ENCODE peak calls at places on chromosomes 1 and 21, in six cellular contexts. B is upper lobe of right lung; Q is breast epithelium; Z is CD8-positive, alpha-beta memory T cell; S is A549; C is CD8-positive, alpha-beta T cell. N is an unnamed sample.
A peak's percentile ranks its signal among the peaks of the same experiment; 100 is the strongest.

GRCh38 chr1:205567716-205568115 is 63.2 kb downstream of the CDK18 start:
- DNase-seq in Q (no peak), Z (no peak), C (no peak), S (no peak), B (peak; percentile 32), N (no peak)

GRCh38 chr21:35924714-35925301 is 135.5 kb downstream of the SETD4 start:
- DNase-seq in S (peak; percentile 21), Z (no peak), Q (no peak), B (no peak), C (no peak), N (no peak)

GRCh38 chr1:202623075-202623474 is 87.2 kb downstream of the SYT2 start:
- DNase-seq in Q (no peak), S (peak; percentile 31), C (no peak), Z (no peak), B (no peak), N (no peak)

GRCh38 chr1:81550753-81551152 is 250.0 kb upstream of the ADGRL2 start:
- DNase-seq in C (no peak), S (no peak), Q (peak; percentile 39), B (no peak), Z (no peak), N (no peak)

GRCh38 chr21:26850116-26850643 is 5.0 kb upstream of the ADAMTS1 start:
- DNase-seq in C (no peak), Z (no peak), Q (no peak), B (no peak), S (peak; percentile 27), N (no peak)

GRCh38 chr1:46520063-46520911 is 30.7 kb downstream of the DMBX1 start:
- DNase-seq in Z (no peak), S (peak; percentile 66), C (no peak), B (peak; percentile 76), Q (no peak), N (no peak)

GRCh38 chr1:214332950-214333798 is 52.2 kb downstream of the SMYD2 start:
- DNase-seq in Z (no peak), B (no peak), S (peak; percentile 39), Q (no peak), C (peak; percentile 13), N (no peak)

GRCh38 chr1:44707112-44707881 is 23.7 kb downstream of the RNU5D-1 start:
- DNase-seq in C (no peak), S (peak; percentile 70), B (no peak), Q (no peak), Z (no peak), N (no peak)

GRCh38 chr1:93471911-93472310 is 24.0 kb downstream of the FNBP1L start:
- DNase-seq in B (no peak), C (no peak), Q (no peak), S (no peak), Z (no peak), N (no peak)

GRCh38 chr21:19245188-19245580 is 841.6 kb upstream of the TMPRSS15 start:
- DNase-seq in C (no peak), B (no peak), Z (no peak), S (no peak), Q (no peak), N (no peak)

GRCh38 chr1:229159668-229160544 is 111.0 kb upstream of the RAB4A start:
- DNase-seq in C (no peak), B (no peak), Q (peak; percentile 39), Z (no peak), S (no peak), N (no peak)

GRCh38 chr1:201220388-201220715 is 29.7 kb downstream of the IGFN1 start:
- DNase-seq in S (no peak), C (no peak), Q (no peak), B (no peak), Z (no peak), N (no peak)

GRCh38 chr1:33418811-33419210 is 12.1 kb downstream of the PHC2 start:
- DNase-seq in S (no peak), C (no peak), Q (no peak), B (no peak), Z (no peak), N (no peak)

GRCh38 chr1:174262747-174263241 is 103.5 kb downstream of the RABGAP1L start:
- DNase-seq in S (peak; percentile 53), B (no peak), C (no peak), Q (peak; percentile 40), Z (no peak), N (peak; percentile 35)

GRCh38 chr1:114315601-114316000 is 161.9 kb upstream of the SYT6 start:
- DNase-seq in C (no peak), S (no peak), Z (no peak), B (no peak), Q (no peak), N (no peak)

GRCh38 chr1:115069186-115069585 is 20.1 kb downstream of the TSPAN2 start:
- DNase-seq in Z (no peak), C (no peak), Q (peak; percentile 61), S (no peak), B (no peak), N (no peak)

GRCh38 chr1:194629011-194629410 is 1442.6 kb upstream of the B3GALT2 start:
- DNase-seq in S (no peak), B (no peak), Z (no peak), C (no peak), Q (no peak), N (no peak)

GRCh38 chr1:88741413-88741812 is 57.3 kb downstream of the PKN2 start:
- DNase-seq in Z (no peak), B (no peak), S (no peak), Q (no peak), C (no peak), N (no peak)

GRCh38 chr1:150149490-150150453 is at the start of gene PLEKHO1:
- DNase-seq in Z (peak; percentile 83), B (peak; percentile 90), S (peak; percentile 60), C (peak; percentile 74), Q (peak; percentile 79), N (peak; percentile 64)

GRCh38 chr1:42746436-42747105 is 6.5 kb upstream of the CLDN19 start:
- DNase-seq in Z (no peak), B (no peak), C (no peak), S (no peak), Q (no peak), N (no peak)

GRCh38 chr1:8166436-8166835 is 140.3 kb upstream of the ERRFI1 start:
- DNase-seq in Z (no peak), C (no peak), Q (no peak), S (no peak), B (no peak), N (no peak)

GRCh38 chr1:236724521-236724920 is 38.2 kb downstream of the ACTN2 start:
- DNase-seq in S (no peak), Q (no peak), Z (no peak), C (no peak), B (no peak), N (no peak)

GRCh38 chr1:162847839-162848453 is 13.0 kb downstream of the CCDC190 start:
- DNase-seq in C (peak; percentile 73), B (peak; percentile 82), Q (peak; percentile 58), Z (peak; percentile 70), S (peak; percentile 76), N (no peak)

GRCh38 chr1:88003255-88003654 is 674.6 kb downstream of the LMO4 start:
- DNase-seq in S (no peak), Z (no peak), B (no peak), C (no peak), Q (no peak), N (no peak)

GRCh38 chr1:90347366-90347765 is 352.5 kb downstream of the ZNF326 start:
- DNase-seq in C (no peak), B (peak; percentile 69), S (no peak), Z (no peak), Q (no peak), N (no peak)

GRCh38 chr1:27316860-27317259 is 5.1 kb upstream of the TMEM222 start:
- DNase-seq in Z (no peak), S (no peak), C (no peak), B (no peak), Q (no peak), N (no peak)

GRCh38 chr21:26800455-26801454 is 44.5 kb downstream of the ADAMTS1 start:
- DNase-seq in S (no peak), Q (no peak), C (no peak), Z (no peak), B (no peak), N (no peak)

DNA sequence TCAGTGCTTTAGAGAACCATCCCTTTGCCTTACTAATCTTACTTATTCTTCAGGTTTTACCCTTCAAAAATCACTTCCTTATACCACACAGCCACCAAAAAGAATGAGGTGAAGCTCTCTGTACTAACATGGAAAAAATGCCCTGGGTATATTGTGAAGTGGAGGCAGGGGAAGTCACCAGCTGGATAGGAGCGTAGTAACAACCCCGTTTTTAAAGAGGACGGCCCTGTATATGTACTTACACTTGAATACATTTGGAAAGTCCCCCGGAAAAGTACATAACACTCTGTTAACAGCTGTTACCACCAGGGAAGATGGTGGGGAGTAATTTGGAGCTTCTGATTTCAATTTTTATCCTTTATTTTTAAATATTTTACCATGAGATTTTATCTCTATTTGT is 28.2 kb upstream of the KHDRBS1 start:
- DNase-seq in Z (no peak), C (peak; percentile 5), S (no peak), Q (no peak), B (no peak), N (no peak)
- H3K27ac ChIP-seq in Z (no peak overlapping the region), C (no peak overlapping the region), S (no peak overlapping the region), Q (peak overlapping the region; percentile 54), B (peak overlapping the region; percentile 45), N (no peak overlapping the region)

GRCh38 chr1:111203681-111204210 is 3.3 kb upstream of the DENND2D start:
- DNase-seq in Q (peak; percentile 75), S (no peak), B (peak; percentile 97), Z (peak; percentile 86), C (peak; percentile 80), N (no peak)
- H3K27ac ChIP-seq in Q (peak overlapping the region; percentile 96), S (peak overlapping the region; percentile 65), B (peak overlapping the region; percentile 93), Z (peak overlapping the region; percentile 35), C (peak overlapping the region; percentile 74), N (no peak overlapping the region)

GRCh38 chr1:183838221-183838620 is 33.3 kb downstream of the RGL1 start:
- DNase-seq in C (no peak), Z (no peak), B (no peak), Q (no peak), S (no peak), N (no peak)
- H3K27ac ChIP-seq in C (no peak overlapping the region), Z (no peak overlapping the region), B (no peak overlapping the region), Q (no peak overlapping the region), S (no peak overlapping the region), N (no peak overlapping the region)

GRCh38 chr1:107251839-107252238 is 111.0 kb downstream of the NTNG1 start:
- DNase-seq in S (no peak), Q (no peak), Z (no peak), C (no peak), B (no peak), N (no peak)

GRCh38 chr1:107251083-107251482 is 110.2 kb downstream of the NTNG1 start:
- DNase-seq in S (no peak), Q (no peak), C (no peak), Z (no peak), B (no peak), N (no peak)

GRCh38 chr1:107252271-107252670 is 111.4 kb downstream of the NTNG1 start:
- DNase-seq in C (no peak), Q (no peak), Z (no peak), B (no peak), S (no peak), N (no peak)

GRCh38 chr1:107254306-107254705 is 113.5 kb downstream of the NTNG1 start:
- DNase-seq in Q (no peak), C (no peak), Z (no peak), B (no peak), S (no peak), N (no peak)

DNA sequence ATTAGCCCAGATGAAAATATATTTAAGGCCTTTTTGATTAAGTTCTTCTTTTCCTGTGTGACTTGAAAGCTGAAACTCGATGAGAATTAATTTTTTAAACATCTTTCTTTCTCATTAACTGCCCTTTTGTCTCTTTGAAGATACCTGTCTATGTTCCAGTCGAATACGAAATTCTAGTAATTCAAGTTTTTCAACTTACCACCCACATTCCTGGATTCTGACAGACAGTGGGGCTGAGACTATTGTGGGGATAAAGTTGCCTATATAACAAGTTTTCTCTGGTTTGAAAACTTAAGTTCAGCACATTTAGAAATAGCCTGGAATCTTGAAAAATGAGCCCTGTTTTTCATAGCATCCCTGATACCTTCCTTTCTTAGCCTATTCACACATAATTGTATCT is 114.6 kb downstream of the NTNG1 start:
- DNase-seq in Z (no peak), B (no peak), C (no peak), S (no peak), Q (no peak), N (no peak)
- H3K27ac ChIP-seq in Z (no peak overlapping the region), B (no peak overlapping the region), C (no peak overlapping the region), S (no peak overlapping the region), Q (no peak overlapping the region), N (no peak overlapping the region)

N was measured in caudate nucleus.